ENCODE peak calls at places on chromosomes 11 and 22, in eight cellular contexts. One of them, this sample, is unnamed.

GRCh38 chr22:25420471-25420924 is 144.0 kb upstream of the GRK3 start:
- DNase-seq in activated CD8-positive, alpha-beta T cell treated with anti-CD3 and anti-CD28 coated beads, Interleukin-2, amount 10 ng/mL, durations not matched to agents 7 days and 5 days: no peak
- DNase-seq in PC-3: no peak
- DNase-seq in activated CD4-positive, alpha-beta T cell treated with anti-CD3 and anti-CD28 coated beads, Interleukin-2, amount 50 U/mL, for 48 hours: no peak
- DNase-seq in activated gamma-delta T cell treated with Interleukin-2 at 50 U/mL for 16 hours: no peak
- DNase-seq in sciatic nerve: no peak
- DNase-seq in H7: no peak
- DNase-seq in stimulated activated naive CD8-positive, alpha-beta T cell treated with anti-CD3 and anti-CD28 coated beads, Interleukin-15, amount 100 ng/mL, for 72 hours: no peak
- DNase-seq in this sample: no peak

GRCh38 chr11:47466201-47466600 is 17.3 kb upstream of the RAPSN start:
- DNase-seq in stimulated activated naive CD8-positive, alpha-beta T cell treated with anti-CD3 and anti-CD28 coated beads, Interleukin-15, amount 100 ng/mL, for 72 hours: no peak
- DNase-seq in activated gamma-delta T cell treated with Interleukin-2 at 50 U/mL for 16 hours: no peak
- DNase-seq in H7: no peak
- DNase-seq in PC-3: no peak
- DNase-seq in activated CD8-positive, alpha-beta T cell treated with anti-CD3 and anti-CD28 coated beads, Interleukin-2, amount 10 ng/mL, durations not matched to agents 7 days and 5 days: no peak
- DNase-seq in sciatic nerve: no peak
- DNase-seq in activated CD4-positive, alpha-beta T cell treated with anti-CD3 and anti-CD28 coated beads, Interleukin-2, amount 50 U/mL, for 48 hours: no peak
- DNase-seq in this sample: no peak

GRCh38 chr22:24176630-24177029 is 4.7 kb upstream of the SUSD2 start:
- DNase-seq in activated CD4-positive, alpha-beta T cell treated with anti-CD3 and anti-CD28 coated beads, Interleukin-2, amount 50 U/mL, for 48 hours: no peak
- DNase-seq in activated gamma-delta T cell treated with Interleukin-2 at 50 U/mL for 16 hours: no peak
- DNase-seq in PC-3: no peak
- DNase-seq in stimulated activated naive CD8-positive, alpha-beta T cell treated with anti-CD3 and anti-CD28 coated beads, Interleukin-15, amount 100 ng/mL, for 72 hours: no peak
- DNase-seq in activated CD8-positive, alpha-beta T cell treated with anti-CD3 and anti-CD28 coated beads, Interleukin-2, amount 10 ng/mL, durations not matched to agents 7 days and 5 days: no peak
- DNase-seq in sciatic nerve: no peak
- DNase-seq in H7: no peak
- DNase-seq in this sample: peak; percentile 96

GRCh38 chr22:44578115-44578457 is 80.1 kb upstream of the RTL6 start:
- DNase-seq in sciatic nerve: no peak
- DNase-seq in activated CD8-positive, alpha-beta T cell treated with anti-CD3 and anti-CD28 coated beads, Interleukin-2, amount 10 ng/mL, durations not matched to agents 7 days and 5 days: no peak
- DNase-seq in activated CD4-positive, alpha-beta T cell treated with anti-CD3 and anti-CD28 coated beads, Interleukin-2, amount 50 U/mL, for 48 hours: no peak
- DNase-seq in PC-3: no peak
- DNase-seq in stimulated activated naive CD8-positive, alpha-beta T cell treated with anti-CD3 and anti-CD28 coated beads, Interleukin-15, amount 100 ng/mL, for 72 hours: no peak
- DNase-seq in H7: no peak
- DNase-seq in activated gamma-delta T cell treated with Interleukin-2 at 50 U/mL for 16 hours: no peak
- DNase-seq in this sample: no peak

GRCh38 chr11:59195596-59195995 is 17.1 kb downstream of the MPEG1 start:
- DNase-seq in activated CD8-positive, alpha-beta T cell treated with anti-CD3 and anti-CD28 coated beads, Interleukin-2, amount 10 ng/mL, durations not matched to agents 7 days and 5 days: no peak
- DNase-seq in stimulated activated naive CD8-positive, alpha-beta T cell treated with anti-CD3 and anti-CD28 coated beads, Interleukin-15, amount 100 ng/mL, for 72 hours: no peak
- DNase-seq in activated gamma-delta T cell treated with Interleukin-2 at 50 U/mL for 16 hours: no peak
- DNase-seq in H7: no peak
- DNase-seq in activated CD4-positive, alpha-beta T cell treated with anti-CD3 and anti-CD28 coated beads, Interleukin-2, amount 50 U/mL, for 48 hours: no peak
- DNase-seq in PC-3: no peak
- DNase-seq in sciatic nerve: no peak
- DNase-seq in this sample: no peak

GRCh38 chr22:42365337-42365865 is 66.8 kb downstream of the NFAM1 start:
- DNase-seq in PC-3: no peak
- DNase-seq in activated CD8-positive, alpha-beta T cell treated with anti-CD3 and anti-CD28 coated beads, Interleukin-2, amount 10 ng/mL, durations not matched to agents 7 days and 5 days: no peak
- DNase-seq in H7: peak; percentile 84
- DNase-seq in sciatic nerve: no peak
- DNase-seq in activated gamma-delta T cell treated with Interleukin-2 at 50 U/mL for 16 hours: no peak
- DNase-seq in activated CD4-positive, alpha-beta T cell treated with anti-CD3 and anti-CD28 coated beads, Interleukin-2, amount 50 U/mL, for 48 hours: no peak
- DNase-seq in stimulated activated naive CD8-positive, alpha-beta T cell treated with anti-CD3 and anti-CD28 coated beads, Interleukin-15, amount 100 ng/mL, for 72 hours: no peak
- DNase-seq in this sample: no peak

GRCh38 chr11:66676279-66676919 is 1.3 kb downstream of the RBM4B start:
- DNase-seq in activated CD8-positive, alpha-beta T cell treated with anti-CD3 and anti-CD28 coated beads, Interleukin-2, amount 10 ng/mL, durations not matched to agents 7 days and 5 days: no peak
- DNase-seq in H7: no peak
- DNase-seq in PC-3: no peak
- DNase-seq in activated CD4-positive, alpha-beta T cell treated with anti-CD3 and anti-CD28 coated beads, Interleukin-2, amount 50 U/mL, for 48 hours: no peak
- DNase-seq in sciatic nerve: no peak
- DNase-seq in stimulated activated naive CD8-positive, alpha-beta T cell treated with anti-CD3 and anti-CD28 coated beads, Interleukin-15, amount 100 ng/mL, for 72 hours: no peak
- DNase-seq in activated gamma-delta T cell treated with Interleukin-2 at 50 U/mL for 16 hours: no peak
- DNase-seq in this sample: peak; percentile 12

GRCh38 chr22:43882122-43882767 is 9.6 kb downstream of the PNPLA5 start:
- DNase-seq in activated CD4-positive, alpha-beta T cell treated with anti-CD3 and anti-CD28 coated beads, Interleukin-2, amount 50 U/mL, for 48 hours: no peak
- DNase-seq in activated gamma-delta T cell treated with Interleukin-2 at 50 U/mL for 16 hours: no peak
- DNase-seq in stimulated activated naive CD8-positive, alpha-beta T cell treated with anti-CD3 and anti-CD28 coated beads, Interleukin-15, amount 100 ng/mL, for 72 hours: no peak
- DNase-seq in sciatic nerve: peak; percentile 32
- DNase-seq in PC-3: no peak
- DNase-seq in H7: peak; percentile 11
- DNase-seq in activated CD8-positive, alpha-beta T cell treated with anti-CD3 and anti-CD28 coated beads, Interleukin-2, amount 10 ng/mL, durations not matched to agents 7 days and 5 days: no peak
- DNase-seq in this sample: no peak

GRCh38 chr11:109796253-109796652 is 296.9 kb upstream of the ZC3H12C start:
- DNase-seq in activated gamma-delta T cell treated with Interleukin-2 at 50 U/mL for 16 hours: no peak
- DNase-seq in activated CD8-positive, alpha-beta T cell treated with anti-CD3 and anti-CD28 coated beads, Interleukin-2, amount 10 ng/mL, durations not matched to agents 7 days and 5 days: no peak
- DNase-seq in sciatic nerve: no peak
- DNase-seq in PC-3: no peak
- DNase-seq in H7: no peak
- DNase-seq in activated CD4-positive, alpha-beta T cell treated with anti-CD3 and anti-CD28 coated beads, Interleukin-2, amount 50 U/mL, for 48 hours: no peak
- DNase-seq in stimulated activated naive CD8-positive, alpha-beta T cell treated with anti-CD3 and anti-CD28 coated beads, Interleukin-15, amount 100 ng/mL, for 72 hours: no peak
- DNase-seq in this sample: no peak

GRCh38 chr22:38243007-38243775 is 29.6 kb downstream of the TMEM184B start:
- DNase-seq in PC-3: no peak
- DNase-seq in activated gamma-delta T cell treated with Interleukin-2 at 50 U/mL for 16 hours: no peak
- DNase-seq in sciatic nerve: no peak
- DNase-seq in activated CD4-positive, alpha-beta T cell treated with anti-CD3 and anti-CD28 coated beads, Interleukin-2, amount 50 U/mL, for 48 hours: no peak
- DNase-seq in activated CD8-positive, alpha-beta T cell treated with anti-CD3 and anti-CD28 coated beads, Interleukin-2, amount 10 ng/mL, durations not matched to agents 7 days and 5 days: no peak
- DNase-seq in H7: peak; percentile 72
- DNase-seq in stimulated activated naive CD8-positive, alpha-beta T cell treated with anti-CD3 and anti-CD28 coated beads, Interleukin-15, amount 100 ng/mL, for 72 hours: no peak
- DNase-seq in this sample: no peak

GRCh38 chr11:82682003-82682751 is 51.5 kb downstream of the FAM181B start:
- DNase-seq in sciatic nerve: no peak
- DNase-seq in stimulated activated naive CD8-positive, alpha-beta T cell treated with anti-CD3 and anti-CD28 coated beads, Interleukin-15, amount 100 ng/mL, for 72 hours: no peak
- DNase-seq in PC-3: peak; percentile 92
- DNase-seq in activated gamma-delta T cell treated with Interleukin-2 at 50 U/mL for 16 hours: no peak
- DNase-seq in activated CD8-positive, alpha-beta T cell treated with anti-CD3 and anti-CD28 coated beads, Interleukin-2, amount 10 ng/mL, durations not matched to agents 7 days and 5 days: peak; percentile 35
- DNase-seq in H7: no peak
- DNase-seq in activated CD4-positive, alpha-beta T cell treated with anti-CD3 and anti-CD28 coated beads, Interleukin-2, amount 50 U/mL, for 48 hours: no peak
- DNase-seq in this sample: no peak

GRCh38 chr11:78961186-78961782 is 386.6 kb upstream of the NARS2 start:
- DNase-seq in activated CD4-positive, alpha-beta T cell treated with anti-CD3 and anti-CD28 coated beads, Interleukin-2, amount 50 U/mL, for 48 hours: no peak
- DNase-seq in H7: peak; percentile 85
- DNase-seq in sciatic nerve: no peak
- DNase-seq in activated CD8-positive, alpha-beta T cell treated with anti-CD3 and anti-CD28 coated beads, Interleukin-2, amount 10 ng/mL, durations not matched to agents 7 days and 5 days: no peak
- DNase-seq in stimulated activated naive CD8-positive, alpha-beta T cell treated with anti-CD3 and anti-CD28 coated beads, Interleukin-15, amount 100 ng/mL, for 72 hours: no peak
- DNase-seq in PC-3: peak; percentile 96
- DNase-seq in activated gamma-delta T cell treated with Interleukin-2 at 50 U/mL for 16 hours: no peak
- DNase-seq in this sample: no peak

GRCh38 chr22:31497148-31497938 is 1.0 kb downstream of the SFI1 start:
- DNase-seq in PC-3: peak; percentile 4
- DNase-seq in H7: no peak
- DNase-seq in activated CD4-positive, alpha-beta T cell treated with anti-CD3 and anti-CD28 coated beads, Interleukin-2, amount 50 U/mL, for 48 hours: no peak
- DNase-seq in activated CD8-positive, alpha-beta T cell treated with anti-CD3 and anti-CD28 coated beads, Interleukin-2, amount 10 ng/mL, durations not matched to agents 7 days and 5 days: peak; percentile 40
- DNase-seq in stimulated activated naive CD8-positive, alpha-beta T cell treated with anti-CD3 and anti-CD28 coated beads, Interleukin-15, amount 100 ng/mL, for 72 hours: no peak
- DNase-seq in activated gamma-delta T cell treated with Interleukin-2 at 50 U/mL for 16 hours: peak; percentile 18
- DNase-seq in sciatic nerve: no peak
- DNase-seq in this sample: no peak

GRCh38 chr22:32333769-32334639 is 23.7 kb upstream of the RFPL3 start:
- DNase-seq in PC-3: no peak
- DNase-seq in stimulated activated naive CD8-positive, alpha-beta T cell treated with anti-CD3 and anti-CD28 coated beads, Interleukin-15, amount 100 ng/mL, for 72 hours: no peak
- DNase-seq in activated gamma-delta T cell treated with Interleukin-2 at 50 U/mL for 16 hours: no peak
- DNase-seq in activated CD4-positive, alpha-beta T cell treated with anti-CD3 and anti-CD28 coated beads, Interleukin-2, amount 50 U/mL, for 48 hours: no peak
- DNase-seq in H7: no peak
- DNase-seq in activated CD8-positive, alpha-beta T cell treated with anti-CD3 and anti-CD28 coated beads, Interleukin-2, amount 10 ng/mL, durations not matched to agents 7 days and 5 days: no peak
- DNase-seq in sciatic nerve: peak; percentile 42
- DNase-seq in this sample: peak; percentile 61